ENCODE peak calls at places on chromosomes 2 and 18, in four cellular contexts. H is stimulated activated CD4-positive, alpha-beta T cell treated with anti-CD3 and anti-CD28 coated beads, Interleukin-1b, Interleukin-23, amount 100 ng/mL, for 24 hours; P is PC-9; S is Ammon's horn. D is an unnamed sample.

GRCh38 chr2:240951045-240951594 is 45.0 kb downstream of the CROCC2 start:
- DNase-seq in S (no peak), P (no peak), H (no peak), D (no peak)

GRCh38 chr18:5895300-5895885 is at the start of gene TMEM200C:
- DNase-seq in P (no peak), H (no peak), S (no peak), D (no peak)

GRCh38 chr18:45167631-45168225 is 447.5 kb upstream of the SLC14A2 start:
- DNase-seq in P (no peak), H (no peak), S (peak), D (no peak)

GRCh38 chr2:35973132-35973736 is 382.3 kb upstream of the CRIM1 start:
- DNase-seq in H (no peak), S (peak), P (peak), D (no peak)

GRCh38 chr2:144140896-144141295 is 379.0 kb downstream of the ZEB2 start:
- DNase-seq in S (no peak), P (no peak), H (no peak), D (no peak)

GRCh38 chr2:41966431-41966893 is 81.4 kb upstream of the PKDCC start:
- DNase-seq in P (peak), H (no peak), S (peak), D (peak)

GRCh38 chr2:44572196-44572900 is 210.6 kb downstream of the CAMKMT start:
- DNase-seq in H (no peak), P (peak), S (no peak), D (no peak)

GRCh38 chr2:40098786-40099470 is 319.9 kb upstream of the THUMPD2 start:
- DNase-seq in P (no peak), H (no peak), S (no peak), D (no peak)

GRCh38 chr2:48712151-48712550 is 43.4 kb downstream of the LHCGR start:
- DNase-seq in S (no peak), H (no peak), P (no peak), D (no peak)